ENCODE peak calls at places on chromosome 14, in six cellular contexts. N, M, K, J, V and Z are unnamed samples. For H3K27me3, the result is how much of the 10 kb centered on the place peaks cover.

GRCh38 chr14:101733211-101733610 is 28.3 kb upstream of the PPP2R5C start:
- DNase-seq in N (no peak), M (no peak), K (no peak), J (no peak), V (no peak), Z (no peak)

GRCh38 chr14:105173901-105174894 is 5.6 kb upstream of the JAG2 start:
- DNase-seq in N (no peak), M (no peak), K (no peak), J (peak), V (no peak), Z (no peak)

GRCh38 chr14:98798099-98798498 is 473.9 kb downstream of the BCL11B start:
- DNase-seq in N (no peak), M (no peak), K (no peak), J (no peak), V (no peak), Z (no peak)

GRCh38 chr14:104973215-104974145 is 4.7 kb downstream of the AHNAK2 start:
- DNase-seq in N (peak), M (peak), K (no peak), J (peak), V (peak), Z (peak)

GRCh38 chr14:75088566-75089373 is 19.3 kb downstream of the ZC2HC1C start:
- DNase-seq in N (peak), M (peak), K (peak), J (peak), V (peak), Z (no peak)

GRCh38 chr14:71460091-71460490 is 472.1 kb upstream of the RGS6 start:
- DNase-seq in N (no peak), M (no peak), K (no peak), J (no peak), V (no peak), Z (no peak)

GRCh38 chr14:49768301-49769121 is 558 bp downstream of the KLHDC2 start:
- DNase-seq in N (peak), M (peak), K (peak), J (peak), V (peak), Z (peak)

GRCh38 chr14:83874662-83875061 is 1655.3 kb upstream of the FLRT2 start:
- DNase-seq in N (no peak), M (no peak), K (no peak), J (no peak), V (no peak), Z (no peak)

GRCh38 chr14:78709795-78710569 is 539.8 kb downstream of the NRXN3 start:
- DNase-seq in N (no peak), M (no peak), K (no peak), J (no peak), V (no peak), Z (no peak)

GRCh38 chr14:69373104-69373503 is 25.0 kb downstream of the ERH start:
- DNase-seq in N (no peak), M (no peak), K (no peak), J (no peak), V (no peak), Z (no peak)

GRCh38 chr14:95316826-95317225 is 2.9 kb downstream of the CLMN start:
- DNase-seq in N (no peak), M (no peak), K (no peak), J (no peak), V (peak), Z (no peak)

GRCh38 chr14:66444271-66444987 is 41.7 kb upstream of the CCDC196 start:
- DNase-seq in N (no peak), M (peak), K (no peak), J (no peak), V (peak), Z (no peak)

GRCh38 chr14:74545386-74545785 is 51.8 kb downstream of the ISCA2 start:
- DNase-seq in N (no peak), M (no peak), K (no peak), J (no peak), V (no peak), Z (no peak)

GRCh38 chr14:101195309-101195724 is 291.8 kb upstream of the RTL1 start:
- DNase-seq in N (no peak), M (no peak), K (no peak), J (no peak), V (no peak), Z (no peak)

GRCh38 chr14:101828038-101828437 is 66.5 kb downstream of the PPP2R5C start:
- DNase-seq in N (no peak), M (no peak), K (no peak), J (no peak), V (no peak), Z (no peak)

GRCh38 chr14:75279153-75279738 is 618 bp downstream of the FOS start:
- DNase-seq in N (peak), M (peak), K (no peak), J (peak), V (peak), Z (peak)

GRCh38 chr14:76603713-76604112 is 157.6 kb upstream of the VASH1 start:
- DNase-seq in N (no peak), M (no peak), K (no peak), J (no peak), V (no peak), Z (no peak)

GRCh38 chr14:75123991-75124390 is 2.9 kb downstream of the NEK9 start:
- DNase-seq in N (no peak), M (peak), K (no peak), J (peak), V (no peak), Z (peak)

GRCh38 chr14:51176819-51177218 is 63.2 kb upstream of the TMX1 start:
- DNase-seq in N (no peak), M (no peak), K (no peak), J (no peak), V (no peak), Z (no peak)

GRCh38 chr14:75001261-75001660 is 1.5 kb upstream of the EIF2B2 start:
- DNase-seq in N (no peak), M (no peak), K (no peak), J (no peak), V (no peak), Z (no peak)

GRCh38 chr14:103131580-103131979 is 8.3 kb downstream of the TNFAIP2 start:
- DNase-seq in N (no peak), M (no peak), K (no peak), J (no peak), V (no peak), Z (no peak)

GRCh38 chr14:103718572-103718971 is 3.0 kb downstream of the ZFYVE21 start:
- DNase-seq in N (no peak), M (no peak), K (no peak), J (no peak), V (no peak), Z (no peak)

GRCh38 chr14:67541448-67542387 is 8.6 kb downstream of the PLEKHH1 start:
- DNase-seq in N (no peak), M (no peak), K (no peak), J (no peak), V (no peak), Z (no peak)

GRCh38 chr14:100834441-100835277 is 8.7 kb downstream of the MEG3 start:
- DNase-seq in N (no peak), M (no peak), K (no peak), J (no peak), V (no peak), Z (no peak)

GRCh38 chr14:70822706-70823185 is 13.4 kb upstream of the MAP3K9 start:
- DNase-seq in N (no peak), M (no peak), K (peak), J (no peak), V (peak), Z (peak)

GRCh38 chr14:23539209-23539866 is 12.2 kb downstream of the ZFHX2 start:
- DNase-seq in N (no peak), M (no peak), K (peak), J (peak), V (peak), Z (no peak)

GRCh38 chr14:79405511-79405910 is 805.8 kb downstream of the DIO2 start:
- DNase-seq in N (no peak), M (no peak), K (no peak), J (no peak), V (no peak), Z (no peak)

GRCh38 chr14:105019861-105020814 is 745 bp downstream of the CDCA4 start:
- DNase-seq in N (no peak), M (no peak), K (peak), J (peak), V (no peak), Z (no peak)

GRCh38 chr14:31280871-31281220 is 73.3 kb upstream of the HECTD1 start:
- DNase-seq in N (no peak), M (no peak), K (no peak), J (no peak), V (no peak), Z (no peak)

GRCh38 chr14:95959317-95959716 is 79.8 kb upstream of the C14orf132 start:
- DNase-seq in N (no peak), M (no peak), K (no peak), J (no peak), V (no peak), Z (no peak)

GRCh38 chr14:32481707-32482106 is 152.6 kb downstream of the AKAP6 start:
- DNase-seq in N (no peak), M (no peak), K (no peak), J (no peak), V (no peak), Z (no peak)

GRCh38 chr14:81710232-81710845 is 176.7 kb upstream of the SEL1L start:
- DNase-seq in N (peak), M (no peak), K (peak), J (no peak), V (peak), Z (no peak)

DNA sequence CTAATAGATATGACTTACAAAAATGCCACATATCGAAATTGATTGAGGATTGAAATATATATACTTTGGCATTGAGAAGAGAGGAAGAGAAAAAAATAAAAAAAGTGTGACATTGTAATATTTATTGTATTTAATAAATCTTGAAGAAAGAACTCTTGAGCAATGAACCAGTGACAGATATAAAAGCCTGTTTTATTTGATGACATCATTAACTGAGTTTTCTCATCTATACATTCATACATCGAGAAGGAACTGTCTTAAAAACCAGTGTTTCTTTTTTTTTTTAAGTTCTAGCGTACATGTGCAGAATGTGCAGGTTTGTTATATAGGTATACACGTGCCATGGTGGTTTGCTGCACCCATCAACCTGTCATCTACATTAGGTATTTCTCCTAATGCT is 368.2 kb downstream of the SNAPC1 start:
- DNase-seq in N (no peak), M (no peak), K (no peak), J (no peak), V (no peak), Z (no peak)
- H3K27me3 ChIP-seq in N (under half), M (under half), K (under half), J (under half), V (under half), Z (under half)

GRCh38 chr14:90056821-90057220 is 5.0 kb upstream of the KCNK13 start:
- DNase-seq in N (no peak), M (no peak), K (no peak), J (no peak), V (no peak), Z (no peak)
- H3K27me3 ChIP-seq in N (under half), M (under half), K (under half), J (half or more), V (under half), Z (under half)

DNA sequence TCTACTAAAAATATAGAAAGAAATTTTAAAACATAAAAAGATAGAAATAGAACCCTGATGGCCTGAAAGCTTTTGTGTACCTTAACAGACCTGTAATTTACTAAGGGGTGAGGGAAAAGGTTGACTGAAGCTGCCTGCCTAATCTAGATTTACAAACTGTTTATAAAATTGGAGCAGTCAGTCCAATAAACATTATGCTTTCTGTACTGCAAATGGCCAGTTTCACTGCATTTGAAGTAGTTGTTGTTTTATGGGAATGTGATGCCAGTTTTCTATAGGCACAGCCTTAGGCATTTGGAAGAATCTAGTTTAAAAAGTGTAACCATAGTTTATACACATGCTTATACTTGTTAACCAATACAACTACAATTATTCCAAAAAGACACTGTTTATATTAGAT is 19.1 kb downstream of the SIX1 start:
- DNase-seq in N (no peak), M (no peak), K (no peak), J (no peak), V (no peak), Z (no peak)
- H3K27me3 ChIP-seq in N (under half), M (under half), K (under half), J (under half), V (under half), Z (under half)

GRCh38 chr14:56795284-56795622 is 15.0 kb downstream of the OTX2 start:
- DNase-seq in N (no peak), M (no peak), K (no peak), J (no peak), V (peak), Z (no peak)

GRCh38 chr14:56797003-56797568 is 13.2 kb downstream of the OTX2 start:
- DNase-seq in N (no peak), M (no peak), K (no peak), J (no peak), V (peak), Z (no peak)

GRCh38 chr14:56796259-56796658 is 14.0 kb downstream of the OTX2 start:
- DNase-seq in N (no peak), M (no peak), K (no peak), J (no peak), V (peak), Z (no peak)

GRCh38 chr14:56794088-56794556 is 16.2 kb downstream of the OTX2 start:
- DNase-seq in N (no peak), M (no peak), K (no peak), J (no peak), V (peak), Z (no peak)

GRCh38 chr14:56794557-56795283 is 15.6 kb downstream of the OTX2 start:
- DNase-seq in N (no peak), M (no peak), K (no peak), J (no peak), V (peak), Z (no peak)
- H3K27me3 ChIP-seq in N (under half), M (half or more), K (under half), J (half or more), V (under half), Z (under half)